ENCODE peak calls at places on chromosomes 11 and 22, in nine cellular contexts. One of them, this sample, is unnamed.
A peak's percentile ranks its signal among the peaks of the same experiment; 100 is the strongest.

GRCh38 chr11:124114942-124115781 is at the start of gene VWA5A:
- DNase-seq in activated naive CD4-positive, alpha-beta T cell treated with anti-CD3 and anti-CD28 coated beads, Interleukin-2, amount 50 U/mL, for 72 hours: peak; percentile 76
- DNase-seq in mesendoderm: peak; percentile 97
- DNase-seq in heart right ventricle: peak; percentile 82
- DNase-seq in T-cell: peak; percentile 69
- DNase-seq in cardiac fibroblast: peak; percentile 90
- DNase-seq in mesenchymal stem cell: peak; percentile 93
- DNase-seq in GM12865: peak; percentile 84
- DNase-seq in lower leg skin: peak; percentile 94
- DNase-seq in this sample: peak; percentile 57

GRCh38 chr22:23197836-23198235 is 17.5 kb downstream of the BCR start:
- DNase-seq in cardiac fibroblast: no peak
- DNase-seq in lower leg skin: no peak
- DNase-seq in T-cell: no peak
- DNase-seq in heart right ventricle: no peak
- DNase-seq in activated naive CD4-positive, alpha-beta T cell treated with anti-CD3 and anti-CD28 coated beads, Interleukin-2, amount 50 U/mL, for 72 hours: no peak
- DNase-seq in mesendoderm: no peak
- DNase-seq in mesenchymal stem cell: no peak
- DNase-seq in GM12865: no peak
- DNase-seq in this sample: no peak

GRCh38 chr22:28188480-28188879 is 269.4 kb upstream of the PITPNB start:
- DNase-seq in cardiac fibroblast: no peak
- DNase-seq in mesenchymal stem cell: no peak
- DNase-seq in activated naive CD4-positive, alpha-beta T cell treated with anti-CD3 and anti-CD28 coated beads, Interleukin-2, amount 50 U/mL, for 72 hours: no peak
- DNase-seq in GM12865: no peak
- DNase-seq in heart right ventricle: no peak
- DNase-seq in lower leg skin: no peak
- DNase-seq in T-cell: no peak
- DNase-seq in mesendoderm: peak; percentile 22
- DNase-seq in this sample: no peak

GRCh38 chr11:75275581-75275980 is 35.0 kb downstream of the TPBGL start:
- DNase-seq in heart right ventricle: no peak
- DNase-seq in cardiac fibroblast: no peak
- DNase-seq in mesendoderm: peak; percentile 48
- DNase-seq in mesenchymal stem cell: peak; percentile 38
- DNase-seq in lower leg skin: peak; percentile 87
- DNase-seq in GM12865: peak; percentile 68
- DNase-seq in T-cell: peak; percentile 85
- DNase-seq in activated naive CD4-positive, alpha-beta T cell treated with anti-CD3 and anti-CD28 coated beads, Interleukin-2, amount 50 U/mL, for 72 hours: no peak
- DNase-seq in this sample: no peak

GRCh38 chr11:130181295-130182272 is 22.0 kb downstream of the ST14 start:
- DNase-seq in GM12865: peak; percentile 45
- DNase-seq in mesendoderm: no peak
- DNase-seq in T-cell: no peak
- DNase-seq in heart right ventricle: peak; percentile 23
- DNase-seq in mesenchymal stem cell: peak; percentile 66
- DNase-seq in cardiac fibroblast: peak; percentile 61
- DNase-seq in lower leg skin: no peak
- DNase-seq in activated naive CD4-positive, alpha-beta T cell treated with anti-CD3 and anti-CD28 coated beads, Interleukin-2, amount 50 U/mL, for 72 hours: no peak
- DNase-seq in this sample: no peak

GRCh38 chr11:69657911-69658605 is 17.1 kb downstream of the LTO1 start:
- DNase-seq in lower leg skin: peak; percentile 80
- DNase-seq in mesenchymal stem cell: peak; percentile 48
- DNase-seq in GM12865: no peak
- DNase-seq in cardiac fibroblast: no peak
- DNase-seq in T-cell: no peak
- DNase-seq in mesendoderm: peak; percentile 95
- DNase-seq in heart right ventricle: no peak
- DNase-seq in activated naive CD4-positive, alpha-beta T cell treated with anti-CD3 and anti-CD28 coated beads, Interleukin-2, amount 50 U/mL, for 72 hours: no peak
- DNase-seq in this sample: no peak

GRCh38 chr22:31829505-31829904 is 75.7 kb downstream of the DEPDC5 start:
- DNase-seq in cardiac fibroblast: peak; percentile 83
- DNase-seq in mesendoderm: no peak
- DNase-seq in GM12865: peak; percentile 63
- DNase-seq in mesenchymal stem cell: peak; percentile 94
- DNase-seq in activated naive CD4-positive, alpha-beta T cell treated with anti-CD3 and anti-CD28 coated beads, Interleukin-2, amount 50 U/mL, for 72 hours: peak; percentile 65
- DNase-seq in T-cell: no peak
- DNase-seq in lower leg skin: no peak
- DNase-seq in heart right ventricle: no peak
- DNase-seq in this sample: no peak

GRCh38 chr11:71327156-71328085 is 75.0 kb upstream of the SHANK2 start:
- DNase-seq in T-cell: no peak
- DNase-seq in mesenchymal stem cell: no peak
- DNase-seq in GM12865: no peak
- DNase-seq in mesendoderm: no peak
- DNase-seq in activated naive CD4-positive, alpha-beta T cell treated with anti-CD3 and anti-CD28 coated beads, Interleukin-2, amount 50 U/mL, for 72 hours: no peak
- DNase-seq in heart right ventricle: no peak
- DNase-seq in cardiac fibroblast: no peak
- DNase-seq in lower leg skin: peak; percentile 78
- DNase-seq in this sample: no peak

GRCh38 chr11:11451501-11452005 is 98.5 kb upstream of the CSNK2A3 start:
- DNase-seq in mesendoderm: peak; percentile 34
- DNase-seq in activated naive CD4-positive, alpha-beta T cell treated with anti-CD3 and anti-CD28 coated beads, Interleukin-2, amount 50 U/mL, for 72 hours: no peak
- DNase-seq in T-cell: no peak
- DNase-seq in GM12865: peak; percentile 24
- DNase-seq in mesenchymal stem cell: no peak
- DNase-seq in cardiac fibroblast: no peak
- DNase-seq in lower leg skin: no peak
- DNase-seq in heart right ventricle: no peak
- DNase-seq in this sample: no peak

GRCh38 chr11:1877211-1878133 is 14.2 kb downstream of the PRR33 start:
- DNase-seq in mesenchymal stem cell: peak; percentile 44
- DNase-seq in cardiac fibroblast: peak; percentile 84
- DNase-seq in activated naive CD4-positive, alpha-beta T cell treated with anti-CD3 and anti-CD28 coated beads, Interleukin-2, amount 50 U/mL, for 72 hours: no peak
- DNase-seq in heart right ventricle: peak; percentile 67
- DNase-seq in T-cell: no peak
- DNase-seq in lower leg skin: peak; percentile 91
- DNase-seq in mesendoderm: peak; percentile 36
- DNase-seq in GM12865: no peak
- DNase-seq in this sample: no peak

GRCh38 chr11:46381046-46381835 is at the start of gene MDK:
- DNase-seq in activated naive CD4-positive, alpha-beta T cell treated with anti-CD3 and anti-CD28 coated beads, Interleukin-2, amount 50 U/mL, for 72 hours: no peak
- DNase-seq in heart right ventricle: no peak
- DNase-seq in mesendoderm: peak; percentile 81
- DNase-seq in GM12865: no peak
- DNase-seq in mesenchymal stem cell: no peak
- DNase-seq in T-cell: no peak
- DNase-seq in lower leg skin: no peak
- DNase-seq in cardiac fibroblast: peak; percentile 31
- DNase-seq in this sample: no peak

GRCh38 chr11:10395196-10395897 is 59.7 kb upstream of the AMPD3 start:
- DNase-seq in activated naive CD4-positive, alpha-beta T cell treated with anti-CD3 and anti-CD28 coated beads, Interleukin-2, amount 50 U/mL, for 72 hours: no peak
- DNase-seq in mesendoderm: no peak
- DNase-seq in heart right ventricle: no peak
- DNase-seq in mesenchymal stem cell: peak; percentile 51
- DNase-seq in lower leg skin: no peak
- DNase-seq in GM12865: no peak
- DNase-seq in cardiac fibroblast: peak; percentile 41
- DNase-seq in T-cell: no peak
- DNase-seq in this sample: no peak

GRCh38 chr11:32433249-32434115 is 1.9 kb downstream of the WT1 start:
- DNase-seq in lower leg skin: no peak
- DNase-seq in mesenchymal stem cell: no peak
- DNase-seq in mesendoderm: no peak
- DNase-seq in GM12865: no peak
- DNase-seq in heart right ventricle: no peak
- DNase-seq in cardiac fibroblast: peak; percentile 45
- DNase-seq in T-cell: no peak
- DNase-seq in activated naive CD4-positive, alpha-beta T cell treated with anti-CD3 and anti-CD28 coated beads, Interleukin-2, amount 50 U/mL, for 72 hours: no peak
- DNase-seq in this sample: no peak

GRCh38 chr22:50010676-50011446 is 1.7 kb downstream of the IL17REL start:
- DNase-seq in mesenchymal stem cell: no peak
- DNase-seq in heart right ventricle: no peak
- DNase-seq in mesendoderm: no peak
- DNase-seq in T-cell: no peak
- DNase-seq in activated naive CD4-positive, alpha-beta T cell treated with anti-CD3 and anti-CD28 coated beads, Interleukin-2, amount 50 U/mL, for 72 hours: no peak
- DNase-seq in cardiac fibroblast: no peak
- DNase-seq in lower leg skin: no peak
- DNase-seq in GM12865: peak; percentile 78
- DNase-seq in this sample: no peak

GRCh38 chr22:24426859-24427499 is 420 bp upstream of the ADORA2A start:
- DNase-seq in cardiac fibroblast: no peak
- DNase-seq in heart right ventricle: no peak
- DNase-seq in GM12865: no peak
- DNase-seq in activated naive CD4-positive, alpha-beta T cell treated with anti-CD3 and anti-CD28 coated beads, Interleukin-2, amount 50 U/mL, for 72 hours: no peak
- DNase-seq in lower leg skin: no peak
- DNase-seq in T-cell: no peak
- DNase-seq in mesendoderm: no peak
- DNase-seq in mesenchymal stem cell: no peak
- DNase-seq in this sample: no peak

GRCh38 chr22:24053481-24054226 is 42.5 kb downstream of the CABIN1 start:
- DNase-seq in activated naive CD4-positive, alpha-beta T cell treated with anti-CD3 and anti-CD28 coated beads, Interleukin-2, amount 50 U/mL, for 72 hours: no peak
- DNase-seq in GM12865: peak; percentile 54
- DNase-seq in cardiac fibroblast: no peak
- DNase-seq in mesendoderm: no peak
- DNase-seq in heart right ventricle: no peak
- DNase-seq in lower leg skin: no peak
- DNase-seq in mesenchymal stem cell: peak; percentile 18
- DNase-seq in T-cell: no peak
- DNase-seq in this sample: no peak

This sample was measured in thoracic aorta.